ENCODE peak calls at places on chromosomes 11 and 22, in four cellular contexts. E, L, I and X are unnamed samples.
A peak's percentile ranks its signal among the peaks of the same experiment; 100 is the strongest.

GRCh38 chr11:61972112-61972795 is 4.8 kb upstream of the FTH1 start:
- DNase-seq in E (peak; percentile 8), L (no peak), I (no peak), X (no peak)

GRCh38 chr11:110126936-110127335 is 33.7 kb downstream of the ZC3H12C start:
- DNase-seq in E (no peak), L (no peak), I (no peak), X (no peak)

GRCh38 chr11:74453373-74453975 is 13.9 kb downstream of the KCNE3 start:
- DNase-seq in E (peak; percentile 72), L (peak; percentile 61), I (peak; percentile 48), X (peak; percentile 65)

GRCh38 chr11:127601578-127601977 is 601.0 kb upstream of the KIRREL3 start:
- DNase-seq in E (no peak), L (no peak), I (no peak), X (no peak)

GRCh38 chr11:66111158-66111557 is 41.1 kb downstream of the PACS1 start:
- DNase-seq in E (no peak), L (no peak), I (no peak), X (no peak)

GRCh38 chr11:77249427-77249826 is 52.1 kb downstream of the GDPD4 start:
- DNase-seq in E (no peak), L (no peak), I (no peak), X (peak; percentile 27)

GRCh38 chr11:68120212-68121066 is 749 bp downstream of the CHKA start:
- DNase-seq in E (peak; percentile 52), L (no peak), I (peak; percentile 47), X (no peak)

GRCh38 chr22:23762866-23763578 is at the start of gene C22orf15:
- DNase-seq in E (peak; percentile 30), L (no peak), I (no peak), X (no peak)

GRCh38 chr22:46684706-46685105 is 53.3 kb downstream of the CERK start:
- DNase-seq in E (no peak), L (no peak), I (no peak), X (no peak)

GRCh38 chr22:45448431-45448830 is 34.9 kb downstream of the RIBC2 start:
- DNase-seq in E (no peak), L (no peak), I (no peak), X (no peak)

GRCh38 chr22:19098157-19098556 is 24.1 kb downstream of the DGCR2 start:
- DNase-seq in E (no peak), L (no peak), I (no peak), X (no peak)

GRCh38 chr22:38860291-38861169 is 11.5 kb downstream of the CBX6 start:
- DNase-seq in E (no peak), L (no peak), I (peak; percentile 38), X (no peak)

GRCh38 chr22:39138357-39138997 is 14.0 kb downstream of the CBX7 start:
- DNase-seq in E (no peak), L (no peak), I (no peak), X (no peak)

GRCh38 chr22:46007003-46007847 is 30.3 kb upstream of the WNT7B start:
- DNase-seq in E (no peak), L (no peak), I (no peak), X (peak; percentile 74)

GRCh38 chr22:35498026-35498425 is 42.6 kb upstream of the RASD2 start:
- DNase-seq in E (no peak), L (no peak), I (no peak), X (no peak)

GRCh38 chr11:61752117-61752924 is at the start of gene MYRF:
- DNase-seq in E (peak; percentile 79), L (no peak), I (no peak), X (no peak)

GRCh38 chr11:71086687-71087258 is 165.6 kb downstream of the SHANK2 start:
- DNase-seq in E (peak; percentile 27), L (no peak), I (peak; percentile 34), X (no peak)

GRCh38 chr11:11977206-11977938 is 31.1 kb downstream of the DKK3 start:
- DNase-seq in E (no peak), L (peak; percentile 75), I (no peak), X (peak; percentile 45)

GRCh38 chr11:36373040-36374010 is 77.2 kb downstream of the PRR5L start:
- DNase-seq in E (no peak), L (no peak), I (no peak), X (no peak)

GRCh38 chr11:131652231-131652630 is 281.8 kb downstream of the NTM start:
- DNase-seq in E (no peak), L (no peak), I (no peak), X (no peak)

GRCh38 chr11:127199306-127199801 is 198.8 kb upstream of the KIRREL3 start:
- DNase-seq in E (no peak), L (no peak), I (no peak), X (no peak)

GRCh38 chr11:71988050-71988449 is 10.7 kb upstream of the IL18BP start:
- DNase-seq in E (no peak), L (no peak), I (no peak), X (no peak)

GRCh38 chr11:12973529-12974181 is 35.5 kb upstream of the RASSF10 start:
- DNase-seq in E (no peak), L (no peak), I (no peak), X (no peak)

GRCh38 chr11:32430586-32431357 is 4.6 kb downstream of the WT1 start:
- DNase-seq in E (no peak), L (no peak), I (no peak), X (no peak)

GRCh38 chr22:44862981-44863860 is 110.8 kb downstream of the ARHGAP8 start:
- DNase-seq in E (peak; percentile 73), L (no peak), I (no peak), X (peak; percentile 16)

GRCh38 chr11:69297225-69297925 is 3.4 kb downstream of the MYEOV start:
- DNase-seq in E (peak; percentile 89), L (peak; percentile 96), I (peak; percentile 89), X (peak; percentile 97)

GRCh38 chr22:17222503-17222902 is 3.3 kb upstream of the ADA2 start:
- DNase-seq in E (no peak), L (no peak), I (no peak), X (no peak)

GRCh38 chr22:17633998-17634323 is 4.6 kb upstream of the BCL2L13 start:
- DNase-seq in E (no peak), L (no peak), I (no peak), X (no peak)

GRCh38 chr22:17802822-17803221 is 28.6 kb upstream of the BID start:
- DNase-seq in E (peak; percentile 53), L (no peak), I (no peak), X (no peak)

GRCh38 chr22:38820021-38820420 is 23.8 kb downstream of the NPTXR start:
- DNase-seq in E (no peak), L (no peak), I (no peak), X (no peak)

GRCh38 chr22:38353701-38354100 is 36.5 kb upstream of the CSNK1E start:
- DNase-seq in E (no peak), L (no peak), I (no peak), X (no peak)

GRCh38 chr11:15629690-15630321 is 515.1 kb downstream of the INSC start:
- DNase-seq in E (no peak), L (no peak), I (peak; percentile 16), X (peak; percentile 16)
- TF ChIP-seq TCF7L2 in E (no peak), L (no peak), I (no peak), X (no peak)

GRCh38 chr22:49663311-49663711 is 164.4 kb downstream of the BRD1 start:
- DNase-seq in E (no peak), L (no peak), I (no peak), X (no peak)
- TF ChIP-seq SIN3A in E (no peak), L (no peak), I (no peak), X (no peak)

DNA sequence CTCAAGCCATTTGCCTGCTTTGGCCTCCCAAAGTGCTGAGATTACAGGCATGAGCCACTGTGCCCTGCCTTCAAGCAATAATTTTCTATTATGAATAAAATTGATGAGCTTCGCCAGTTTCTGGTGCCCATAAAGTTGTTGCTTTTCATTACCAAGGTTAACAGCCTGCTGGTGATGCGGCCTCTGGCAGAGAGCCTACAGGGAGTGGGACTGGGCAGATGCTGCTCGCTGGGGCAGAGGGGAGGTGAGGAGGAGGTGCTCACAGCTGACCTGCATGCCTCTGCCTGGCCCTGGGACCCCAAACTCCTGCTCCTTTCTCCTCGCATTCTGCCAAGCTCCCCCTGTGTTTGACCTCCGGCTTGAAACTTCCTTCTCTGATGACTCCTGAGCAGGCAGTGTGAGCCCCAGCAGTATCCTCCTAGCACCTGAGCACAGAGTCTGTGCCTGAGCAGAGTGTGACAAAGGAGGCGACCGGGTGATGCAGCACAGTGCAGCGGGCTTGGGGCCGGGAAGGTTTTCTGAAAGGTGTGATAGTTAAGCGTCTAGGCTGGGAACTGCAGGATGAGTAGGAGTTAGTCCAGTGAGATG is 56.1 kb upstream of the B3GAT1 start:
- DNase-seq in E (no peak), L (no peak), I (no peak), X (no peak)
- TF ChIP-seq TCF7L2 in E (no peak), L (no peak), I (no peak), X (no peak)

DNA sequence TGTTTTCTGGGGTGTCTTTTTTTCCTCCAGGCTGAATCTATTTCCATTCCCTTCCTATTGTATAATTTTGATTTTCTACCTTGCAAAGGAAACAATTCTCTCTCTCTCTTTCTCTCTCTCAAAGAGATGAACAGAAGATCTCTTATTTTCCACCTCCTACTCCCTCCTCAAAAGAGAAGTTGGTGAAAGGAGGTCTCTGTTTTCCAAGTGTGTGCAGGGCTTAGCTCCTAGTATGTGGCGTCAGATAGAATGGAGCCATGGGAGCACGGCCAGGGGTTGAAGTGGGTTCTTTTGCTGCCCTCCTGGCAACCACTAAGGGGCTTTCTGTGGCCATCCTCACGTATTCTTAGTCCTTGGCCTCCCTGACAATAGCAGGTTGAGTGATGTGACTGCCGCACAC is 480 bp downstream of the TRIM34 start:
- DNase-seq in E (no peak), L (no peak), I (no peak), X (no peak)
- TF ChIP-seq SIN3A in E (no peak), L (no peak), I (no peak), X (no peak)

DNA sequence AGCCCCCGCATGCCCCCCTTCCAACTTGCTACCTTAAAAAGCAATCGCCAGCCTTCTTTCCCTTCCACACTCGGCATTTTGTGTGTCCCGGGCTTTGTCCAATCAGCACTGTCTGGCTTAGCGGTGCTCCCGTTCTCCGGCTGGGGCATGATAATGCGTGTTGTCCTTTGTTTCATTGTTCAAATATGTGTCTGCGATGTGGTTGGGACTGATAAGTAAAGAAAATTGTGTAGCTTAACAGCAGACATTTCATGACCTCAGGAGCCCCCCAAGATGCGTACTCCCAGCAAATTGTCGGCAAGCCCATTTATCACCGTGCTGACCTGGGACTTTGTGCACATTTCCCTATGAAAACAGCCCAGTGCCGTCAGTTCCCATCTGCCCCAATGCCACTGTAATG is 166.9 kb upstream of the E2F8 start:
- DNase-seq in E (peak; percentile 17), L (no peak), I (no peak), X (no peak)
- TF ChIP-seq TCF7L2 in E (no peak), L (no peak), I (no peak), X (no peak)

GRCh38 chr11:63761870-63762661 is 6.5 kb downstream of the ZFTA start:
- DNase-seq in E (no peak), L (no peak), I (no peak), X (no peak)
- TF ChIP-seq SIN3A in E (no peak), L (no peak), I (no peak), X (no peak)